ENCODE peak calls at places on chromosomes 13 and 19, in six cellular contexts. E is H1, L is breast epithelium, W is GM23338, X is transverse colon, F is HL-60. O is an unnamed sample.

GRCh38 chr19:27691991-27692390 is 1521.0 kb downstream of the UQCRFS1 start:
- DNase-seq in E (no peak), L (no peak), W (no peak), X (no peak), F (no peak), O (no peak)

GRCh38 chr13:28820099-28821051 is at the start of gene MTUS2:
- DNase-seq in E (peak), L (no peak), W (peak), X (no peak), F (no peak), O (no peak)

GRCh38 chr13:19158006-19158405 is 23.6 kb downstream of the TUBA3C start:
- DNase-seq in E (no peak), L (no peak), W (no peak), X (no peak), F (no peak), O (no peak)

GRCh38 chr13:113507564-113508210 is 17.2 kb upstream of the DCUN1D2 start:
- DNase-seq in E (no peak), L (no peak), W (no peak), X (no peak), F (peak), O (no peak)

GRCh38 chr13:25733061-25733491 is 318.7 kb downstream of the SHISA2 start:
- DNase-seq in E (no peak), L (no peak), W (no peak), X (no peak), F (no peak), O (no peak)

GRCh38 chr13:27007166-27007565 is 164.4 kb downstream of the USP12 start:
- DNase-seq in E (no peak), L (no peak), W (peak), X (no peak), F (no peak), O (no peak)

GRCh38 chr13:107803822-107804495 is 411.4 kb downstream of the LIG4 start:
- DNase-seq in E (no peak), L (no peak), W (no peak), X (no peak), F (no peak), O (no peak)

GRCh38 chr13:48018637-48019036 is 17.6 kb upstream of the SUCLA2 start:
- DNase-seq in E (no peak), L (no peak), W (no peak), X (no peak), F (no peak), O (no peak)

GRCh38 chr19:48992571-48993174 is 436 bp downstream of the GYS1 start:
- DNase-seq in E (peak), L (no peak), W (peak), X (no peak), F (no peak), O (no peak)

GRCh38 chr13:28679628-28680027 is 20.7 kb downstream of the POMP start:
- DNase-seq in E (no peak), L (no peak), W (peak), X (no peak), F (no peak), O (no peak)

GRCh38 chr13:83549671-83550070 is 332.6 kb downstream of the SLITRK1 start:
- DNase-seq in E (no peak), L (no peak), W (no peak), X (no peak), F (no peak), O (no peak)

GRCh38 chr19:19627442-19627715 is 641 bp downstream of the LPAR2 start:
- DNase-seq in E (no peak), L (no peak), W (no peak), X (no peak), F (no peak), O (no peak)

GRCh38 chr19:51166846-51167490 is 24.9 kb downstream of the SIGLEC7 start:
- DNase-seq in E (no peak), L (no peak), W (no peak), X (peak), F (peak), O (no peak)

GRCh38 chr13:44237276-44237767 is 136.3 kb upstream of the SERP2 start:
- DNase-seq in E (no peak), L (no peak), W (no peak), X (peak), F (no peak), O (no peak)

GRCh38 chr13:24627864-24628418 is 52.3 kb upstream of the ATP12A start:
- DNase-seq in E (no peak), L (no peak), W (no peak), X (no peak), F (peak), O (no peak)

GRCh38 chr13:32426191-32426980 is 1.5 kb downstream of the N4BP2L1 start:
- DNase-seq in E (no peak), L (no peak), W (no peak), X (peak), F (peak), O (no peak)

DNA sequence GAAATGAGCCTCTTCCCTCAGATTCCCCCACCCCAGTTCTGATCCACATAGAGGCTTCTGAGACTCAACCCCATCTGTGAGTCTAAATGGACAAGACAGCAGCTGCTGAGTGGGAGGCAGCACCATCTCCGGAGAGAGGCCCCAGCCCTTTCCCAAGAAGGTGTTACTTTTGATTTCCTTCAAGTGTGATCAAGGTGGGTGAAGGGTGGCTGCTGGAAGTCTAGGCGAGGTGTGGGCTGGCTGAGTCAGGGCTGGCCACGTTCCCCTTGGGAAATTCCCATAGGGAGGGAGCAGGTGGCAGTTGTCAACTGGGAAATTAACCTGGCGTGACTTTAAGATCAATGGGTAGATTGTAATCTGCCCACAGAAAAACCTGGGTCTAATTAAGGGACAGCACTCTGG is 148.0 kb downstream of the FOXO1 start:
- DNase-seq in E (peak), L (no peak), W (no peak), X (no peak), F (no peak), O (no peak)
- TF ChIP-seq POLR2AphosphoS5 in E (no peak), L (no peak), W (no peak), X (no peak), F (no peak), O (no peak)

GRCh38 chr19:16873603-16874002 is 15.2 kb upstream of the F2RL3 start:
- DNase-seq in E (no peak), L (no peak), W (no peak), X (no peak), F (no peak), O (no peak)

GRCh38 chr19:16869331-16869972 is 19.3 kb upstream of the F2RL3 start:
- DNase-seq in E (no peak), L (no peak), W (no peak), X (no peak), F (no peak), O (no peak)

GRCh38 chr19:16872728-16873127 is 16.1 kb upstream of the F2RL3 start:
- DNase-seq in E (no peak), L (no peak), W (no peak), X (no peak), F (no peak), O (no peak)

GRCh38 chr19:16874250-16874977 is 14.4 kb upstream of the F2RL3 start:
- DNase-seq in E (no peak), L (no peak), W (no peak), X (no peak), F (no peak), O (no peak)

GRCh38 chr19:16871870-16872269 is 16.9 kb upstream of the F2RL3 start:
- DNase-seq in E (no peak), L (no peak), W (no peak), X (peak), F (no peak), O (no peak)
- TF ChIP-seq POLR2AphosphoS5 in E (no peak), L (no peak), W (no peak), X (peak), F (no peak), O (no peak)

DNA sequence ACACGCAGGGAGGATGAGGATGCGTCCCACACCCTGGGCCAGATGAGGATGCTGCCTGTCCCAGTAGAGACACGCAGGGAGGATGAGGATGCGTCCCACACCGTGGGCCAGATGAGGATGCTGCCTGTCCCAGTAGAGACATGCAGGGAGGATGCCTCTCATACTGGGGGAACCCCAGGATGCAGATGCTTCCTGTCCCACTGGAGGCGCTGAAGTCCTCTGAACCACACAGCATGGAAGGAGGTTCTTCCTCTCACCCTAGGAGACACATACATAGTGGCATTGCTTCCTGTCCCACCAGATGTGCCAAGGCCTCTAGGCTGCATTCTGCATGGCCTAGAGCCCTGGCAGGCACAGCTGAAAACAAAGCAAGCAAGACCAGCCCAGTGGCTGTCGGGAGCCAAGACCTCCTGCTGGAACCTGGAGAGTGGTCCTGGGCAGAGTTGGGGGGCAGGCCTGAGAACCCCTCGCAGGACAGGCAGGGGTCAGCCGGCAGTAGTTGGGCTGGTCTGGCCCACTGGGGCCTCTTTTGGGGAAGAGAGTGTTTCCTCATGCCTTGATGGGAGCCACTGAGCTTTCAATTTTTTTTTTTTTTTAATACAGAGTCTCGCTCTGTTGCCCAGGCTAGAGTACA is 4.3 kb downstream of the HPN start:
- DNase-seq in E (no peak), L (no peak), W (peak), X (no peak), F (peak), O (no peak)
- TF ChIP-seq POLR2AphosphoS5 in E (no peak), L (peak), W (no peak), X (no peak), F (no peak), O (no peak)

GRCh38 chr19:3047307-3048189 is 14.7 kb downstream of the TLE5 start:
- DNase-seq in E (peak), L (peak), W (peak), X (peak), F (peak), O (peak)
- TF ChIP-seq POLR2AphosphoS5 in E (no peak), L (no peak), W (no peak), X (peak), F (no peak), O (peak)

O was measured in SK-N-MC.